ENCODE peak calls at places on chromosomes 1 and 21, in seven cellular contexts. H is mammary epithelial cell, J is Caco-2, C is pancreas, E is ovary, Y is epithelial cell of proximal tubule, R is fibroblast of the aortic adventitia. U is an unnamed sample.

GRCh38 chr1:20720631-20721051 is 2.8 kb upstream of the KIF17 start:
- DNase-seq in H (no peak), J (no peak), C (no peak), E (no peak), Y (no peak), R (no peak), U (no peak)

GRCh38 chr1:74223453-74223852 is 11.7 kb upstream of the TNNI3K start:
- DNase-seq in H (no peak), J (no peak), C (no peak), E (no peak), Y (no peak), R (no peak), U (no peak)

GRCh38 chr1:236345728-236346127 is 48.4 kb upstream of the EDARADD start:
- DNase-seq in H (no peak), J (no peak), C (no peak), E (no peak), Y (no peak), R (no peak), U (no peak)

GRCh38 chr1:53112271-53112774 is 30.1 kb downstream of the SLC1A7 start:
- DNase-seq in H (no peak), J (no peak), C (no peak), E (no peak), Y (peak; percentile 37), R (peak; percentile 97), U (peak; percentile 90)

GRCh38 chr1:50949286-50949982 is 10.6 kb downstream of the FAF1 start:
- DNase-seq in H (no peak), J (no peak), C (no peak), E (no peak), Y (no peak), R (no peak), U (no peak)

GRCh38 chr21:37338671-37339526 is 27.7 kb upstream of the DYRK1A start:
- DNase-seq in H (peak; percentile 89), J (peak; percentile 86), C (peak; percentile 52), E (peak; percentile 47), Y (peak; percentile 25), R (peak; percentile 98), U (peak; percentile 87)

GRCh38 chr1:159851386-159851785 is 11.1 kb downstream of the VSIG8 start:
- DNase-seq in H (no peak), J (no peak), C (no peak), E (no peak), Y (no peak), R (no peak), U (no peak)

GRCh38 chr1:206784471-206784903 is 12.2 kb upstream of the IL10 start:
- DNase-seq in H (no peak), J (no peak), C (no peak), E (no peak), Y (no peak), R (no peak), U (no peak)

GRCh38 chr1:212238552-212238951 is 46.7 kb upstream of the PPP2R5A start:
- DNase-seq in H (no peak), J (no peak), C (peak; percentile 34), E (no peak), Y (no peak), R (peak; percentile 68), U (no peak)

GRCh38 chr21:42343963-42344510 is 6.8 kb downstream of the TFF2 start:
- DNase-seq in H (no peak), J (no peak), C (no peak), E (no peak), Y (no peak), R (no peak), U (no peak)

GRCh38 chr21:33219961-33220360 is 9.8 kb upstream of the IFNAR2 start:
- DNase-seq in H (no peak), J (no peak), C (no peak), E (no peak), Y (no peak), R (no peak), U (no peak)

GRCh38 chr1:46691997-46692790 is 20.5 kb downstream of the TEX38 start:
- DNase-seq in H (no peak), J (no peak), C (no peak), E (peak; percentile 15), Y (no peak), R (peak; percentile 42), U (no peak)

GRCh38 chr1:94713472-94714141 is 106.5 kb upstream of the SLC44A3 start:
- DNase-seq in H (peak; percentile 98), J (peak; percentile 86), C (no peak), E (peak; percentile 95), Y (peak; percentile 85), R (peak; percentile 94), U (peak; percentile 93)

GRCh38 chr21:45293726-45294401 is 6.2 kb upstream of the POFUT2 start:
- DNase-seq in H (no peak), J (no peak), C (peak; percentile 27), E (peak; percentile 64), Y (no peak), R (no peak), U (no peak)

GRCh38 chr1:218620956-218621355 is 275.8 kb downstream of the TGFB2 start:
- DNase-seq in H (peak; percentile 36), J (no peak), C (no peak), E (no peak), Y (no peak), R (peak; percentile 16), U (no peak)

GRCh38 chr1:183873642-183874041 is 68.7 kb downstream of the RGL1 start:
- DNase-seq in H (no peak), J (no peak), C (no peak), E (no peak), Y (no peak), R (no peak), U (no peak)

GRCh38 chr1:155136728-155137127 is 1.1 kb downstream of the SLC50A1 start:
- DNase-seq in H (no peak), J (no peak), C (peak; percentile 47), E (no peak), Y (no peak), R (no peak), U (no peak)

GRCh38 chr1:99641558-99641957 is 4.4 kb upstream of the PALMD start:
- DNase-seq in H (no peak), J (no peak), C (no peak), E (no peak), Y (no peak), R (no peak), U (no peak)

GRCh38 chr21:35476616-35477395 is 427.7 kb upstream of the RUNX1 start:
- DNase-seq in H (no peak), J (no peak), C (no peak), E (no peak), Y (no peak), R (peak; percentile 73), U (no peak)

GRCh38 chr1:82466894-82467293 is 666.2 kb downstream of the ADGRL2 start:
- DNase-seq in H (no peak), J (no peak), C (no peak), E (no peak), Y (no peak), R (no peak), U (no peak)
- H3K4me3 ChIP-seq in H (no peak overlapping the region), J (no peak overlapping the region), C (no peak overlapping the region), E (no peak overlapping the region), Y (no peak overlapping the region), R (no peak overlapping the region), U (no peak overlapping the region)

GRCh38 chr1:17119744-17120482 is 662 bp upstream of the PADI2 start:
- DNase-seq in H (no peak), J (no peak), C (no peak), E (no peak), Y (no peak), R (no peak), U (no peak)

GRCh38 chr1:17119076-17119743 is at the start of gene PADI2:
- DNase-seq in H (peak; percentile 59), J (peak; percentile 70), C (peak; percentile 77), E (no peak), Y (no peak), R (peak; percentile 26), U (no peak)

GRCh38 chr1:17121881-17122280 is 2.6 kb upstream of the PADI2 start:
- DNase-seq in H (no peak), J (no peak), C (no peak), E (no peak), Y (no peak), R (peak; percentile 9), U (no peak)

GRCh38 chr1:17120962-17121837 is 1.9 kb upstream of the PADI2 start:
- DNase-seq in H (no peak), J (no peak), C (no peak), E (no peak), Y (no peak), R (peak; percentile 55), U (no peak)

DNA sequence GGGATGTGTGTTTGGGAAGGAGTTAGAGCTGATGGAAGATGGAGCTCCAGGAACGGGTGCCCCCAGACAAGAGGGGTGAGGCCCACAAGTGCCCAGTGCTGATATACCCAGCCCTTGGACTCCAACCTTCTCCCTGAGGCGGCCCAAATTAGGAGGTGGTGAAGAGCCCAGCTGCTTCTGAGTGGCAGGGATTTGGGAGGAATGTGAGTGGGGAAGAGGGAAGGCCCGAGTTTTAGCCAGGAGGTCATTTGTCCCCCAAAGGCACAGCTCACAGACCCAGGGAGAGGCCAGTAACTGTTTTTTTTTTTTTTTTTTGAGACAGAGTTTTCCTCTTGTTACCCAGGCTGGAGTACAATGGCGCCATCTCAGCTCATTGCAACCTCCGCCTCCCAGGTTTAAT is 1.2 kb upstream of the PADI2 start:
- DNase-seq in H (no peak), J (no peak), C (no peak), E (no peak), Y (no peak), R (no peak), U (no peak)
- H3K4me3 ChIP-seq in H (no peak overlapping the region), J (no peak overlapping the region), C (no peak overlapping the region), E (no peak overlapping the region), Y (no peak overlapping the region), R (no peak overlapping the region), U (no peak overlapping the region)

DNA sequence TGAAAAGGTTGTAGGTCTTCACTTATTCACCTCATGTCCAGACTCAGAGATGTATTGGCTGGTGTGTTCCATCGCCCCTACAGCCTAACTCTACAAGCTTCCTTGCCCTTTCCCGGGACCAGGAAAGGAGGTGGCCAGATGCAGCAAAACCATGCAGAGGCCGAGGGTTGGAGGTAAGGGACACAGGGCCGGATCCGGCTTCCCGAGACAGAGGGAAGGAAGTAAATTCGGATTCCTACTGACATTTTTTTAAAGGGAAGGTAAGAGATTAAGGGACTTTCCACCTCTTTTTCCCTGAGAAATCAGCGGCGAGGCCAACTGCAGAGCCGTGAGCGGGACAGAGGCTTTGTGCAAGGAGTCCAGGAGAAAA is 12.7 kb downstream of the EPHA10 start:
- DNase-seq in H (no peak), J (no peak), C (no peak), E (no peak), Y (no peak), R (no peak), U (no peak)
- H3K4me3 ChIP-seq in H (no peak overlapping the region), J (peak overlapping the region; percentile 32), C (peak overlapping the region; percentile 30), E (no peak overlapping the region), Y (no peak overlapping the region), R (no peak overlapping the region), U (no peak overlapping the region)

DNA sequence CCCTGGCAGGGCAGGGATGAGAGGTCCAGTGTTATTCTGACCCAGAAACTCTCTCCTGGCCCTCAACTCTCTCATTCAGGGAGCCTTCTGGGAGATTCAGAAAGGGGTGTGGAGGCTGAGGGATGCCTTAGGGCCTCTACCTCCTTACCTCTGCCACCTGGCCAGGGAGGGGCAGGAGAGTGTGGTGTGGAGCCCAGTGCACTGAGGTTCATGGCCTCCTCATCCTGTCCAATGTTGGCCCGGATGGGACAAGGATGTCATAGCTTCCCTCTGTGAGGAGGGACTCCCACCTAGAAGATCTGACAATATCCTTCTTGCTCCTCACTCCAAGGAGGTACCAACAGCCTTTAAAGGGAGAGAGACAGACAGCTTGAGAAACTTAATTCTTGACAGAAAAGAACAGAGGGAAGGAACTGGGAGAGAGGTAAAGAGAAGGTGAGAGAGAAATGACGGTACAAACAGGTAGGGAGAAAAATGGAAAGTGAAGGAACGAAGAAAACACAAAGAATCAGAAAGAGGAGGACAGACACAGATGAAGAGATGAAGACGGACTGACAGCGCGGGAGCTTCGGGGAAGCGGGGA is 783 bp downstream of the BEND5 start:
- DNase-seq in H (no peak), J (no peak), C (no peak), E (no peak), Y (no peak), R (no peak), U (no peak)
- H3K4me3 ChIP-seq in H (no peak overlapping the region), J (no peak overlapping the region), C (peak overlapping the region; percentile 67), E (peak overlapping the region; percentile 79), Y (peak overlapping the region; percentile 81), R (peak overlapping the region; percentile 59), U (peak overlapping the region; percentile 66)

U was measured in AG04449.